ENCODE peak calls at places on chromosomes 1 and 21, in seven cellular contexts. One of them, this sample, is unnamed. For H3K4me1, the result is how much of the 10 kb centered on the place peaks cover.

GRCh38 chr1:175742790-175743459 is 470 bp downstream of the TNR start:
- DNase-seq in pancreas: peak
- DNase-seq in colonic mucosa: no peak
- DNase-seq in A549: no peak
- DNase-seq in IMR-90: peak
- DNase-seq in mesendoderm: peak
- DNase-seq in PC-9: no peak
- DNase-seq in this sample: peak

GRCh38 chr1:32068891-32069590 is 3.7 kb upstream of the TMEM39B start:
- DNase-seq in pancreas: no peak
- DNase-seq in colonic mucosa: no peak
- DNase-seq in A549: no peak
- DNase-seq in IMR-90: peak
- DNase-seq in mesendoderm: peak
- DNase-seq in PC-9: no peak
- DNase-seq in this sample: no peak

GRCh38 chr1:21594495-21594894 is 74.7 kb downstream of the RAP1GAP start:
- DNase-seq in pancreas: no peak
- DNase-seq in colonic mucosa: no peak
- DNase-seq in A549: no peak
- DNase-seq in IMR-90: no peak
- DNase-seq in mesendoderm: peak
- DNase-seq in PC-9: peak
- DNase-seq in this sample: no peak

GRCh38 chr1:237759371-237759770 is 131.4 kb downstream of the ZP4 start:
- DNase-seq in pancreas: no peak
- DNase-seq in colonic mucosa: no peak
- DNase-seq in A549: no peak
- DNase-seq in IMR-90: no peak
- DNase-seq in mesendoderm: no peak
- DNase-seq in PC-9: no peak
- DNase-seq in this sample: peak

GRCh38 chr1:229349463-229350385 is 6.9 kb upstream of the CCSAP start:
- DNase-seq in pancreas: no peak
- DNase-seq in colonic mucosa: no peak
- DNase-seq in A549: no peak
- DNase-seq in IMR-90: no peak
- DNase-seq in mesendoderm: no peak
- DNase-seq in PC-9: no peak
- DNase-seq in this sample: no peak

GRCh38 chr1:81920245-81920740 is 119.6 kb downstream of the ADGRL2 start:
- DNase-seq in pancreas: no peak
- DNase-seq in colonic mucosa: no peak
- DNase-seq in A549: no peak
- DNase-seq in IMR-90: peak
- DNase-seq in mesendoderm: peak
- DNase-seq in PC-9: no peak
- DNase-seq in this sample: no peak

GRCh38 chr1:100613817-100614559 is 76.0 kb downstream of the GPR88 start:
- DNase-seq in pancreas: no peak
- DNase-seq in colonic mucosa: no peak
- DNase-seq in A549: no peak
- DNase-seq in IMR-90: no peak
- DNase-seq in mesendoderm: no peak
- DNase-seq in PC-9: no peak
- DNase-seq in this sample: no peak

GRCh38 chr1:182235952-182236650 is 155.5 kb downstream of the GLUL start:
- DNase-seq in pancreas: no peak
- DNase-seq in colonic mucosa: peak
- DNase-seq in A549: no peak
- DNase-seq in IMR-90: peak
- DNase-seq in mesendoderm: no peak
- DNase-seq in PC-9: peak
- DNase-seq in this sample: peak

GRCh38 chr1:234612352-234613127 is 2.6 kb upstream of the IRF2BP2 start:
- DNase-seq in pancreas: peak
- DNase-seq in colonic mucosa: peak
- DNase-seq in A549: peak
- DNase-seq in IMR-90: peak
- DNase-seq in mesendoderm: peak
- DNase-seq in PC-9: peak
- DNase-seq in this sample: peak

GRCh38 chr1:183241446-183241845 is 55.4 kb downstream of the LAMC2 start:
- DNase-seq in pancreas: no peak
- DNase-seq in colonic mucosa: no peak
- DNase-seq in A549: no peak
- DNase-seq in IMR-90: no peak
- DNase-seq in mesendoderm: no peak
- DNase-seq in PC-9: no peak
- DNase-seq in this sample: no peak

GRCh38 chr1:222288056-222288455 is 259.8 kb downstream of the HHIPL2 start:
- DNase-seq in pancreas: no peak
- DNase-seq in colonic mucosa: no peak
- DNase-seq in A549: no peak
- DNase-seq in IMR-90: peak
- DNase-seq in mesendoderm: peak
- DNase-seq in PC-9: peak
- DNase-seq in this sample: no peak

GRCh38 chr1:42381424-42381673 is 757 bp downstream of the RIMKLA start:
- DNase-seq in pancreas: no peak
- DNase-seq in colonic mucosa: no peak
- DNase-seq in A549: no peak
- DNase-seq in IMR-90: no peak
- DNase-seq in mesendoderm: no peak
- DNase-seq in PC-9: no peak
- DNase-seq in this sample: no peak

GRCh38 chr1:202571719-202572339 is 138.4 kb downstream of the SYT2 start:
- DNase-seq in pancreas: peak
- DNase-seq in colonic mucosa: peak
- DNase-seq in A549: peak
- DNase-seq in IMR-90: peak
- DNase-seq in mesendoderm: peak
- DNase-seq in PC-9: no peak
- DNase-seq in this sample: peak

GRCh38 chr21:38664315-38664714 is 141.4 kb upstream of the ETS2 start:
- DNase-seq in pancreas: no peak
- DNase-seq in colonic mucosa: no peak
- DNase-seq in A549: no peak
- DNase-seq in IMR-90: no peak
- DNase-seq in mesendoderm: peak
- DNase-seq in PC-9: no peak
- DNase-seq in this sample: no peak

GRCh38 chr1:247373721-247374141 is 42.1 kb upstream of the ZNF496 start:
- DNase-seq in pancreas: peak
- DNase-seq in colonic mucosa: peak
- DNase-seq in A549: no peak
- DNase-seq in IMR-90: peak
- DNase-seq in mesendoderm: peak
- DNase-seq in PC-9: no peak
- DNase-seq in this sample: peak

GRCh38 chr1:45922374-45922773 is 119.0 kb downstream of the MAST2 start:
- DNase-seq in pancreas: no peak
- DNase-seq in colonic mucosa: no peak
- DNase-seq in A549: no peak
- DNase-seq in IMR-90: no peak
- DNase-seq in mesendoderm: no peak
- DNase-seq in PC-9: no peak
- DNase-seq in this sample: no peak

GRCh38 chr1:205317311-205317917 is 4.1 kb downstream of the NUAK2 start:
- DNase-seq in pancreas: peak
- DNase-seq in colonic mucosa: peak
- DNase-seq in A549: no peak
- DNase-seq in IMR-90: no peak
- DNase-seq in mesendoderm: no peak
- DNase-seq in PC-9: peak
- DNase-seq in this sample: peak

GRCh38 chr1:108636876-108637275 is 24.0 kb downstream of the HENMT1 start:
- DNase-seq in pancreas: no peak
- DNase-seq in colonic mucosa: no peak
- DNase-seq in A549: no peak
- DNase-seq in IMR-90: no peak
- DNase-seq in mesendoderm: no peak
- DNase-seq in PC-9: no peak
- DNase-seq in this sample: no peak

GRCh38 chr1:28200234-28200873 is 23.9 kb upstream of the PTAFR start:
- DNase-seq in pancreas: no peak
- DNase-seq in colonic mucosa: no peak
- DNase-seq in A549: no peak
- DNase-seq in IMR-90: no peak
- DNase-seq in mesendoderm: no peak
- DNase-seq in PC-9: no peak
- DNase-seq in this sample: no peak

GRCh38 chr1:2134232-2134603 is 60.4 kb downstream of the FAAP20 start:
- DNase-seq in pancreas: no peak
- DNase-seq in colonic mucosa: no peak
- DNase-seq in A549: no peak
- DNase-seq in IMR-90: no peak
- DNase-seq in mesendoderm: no peak
- DNase-seq in PC-9: no peak
- DNase-seq in this sample: no peak

GRCh38 chr1:2130871-2131289 is 63.7 kb downstream of the FAAP20 start:
- DNase-seq in pancreas: no peak
- DNase-seq in colonic mucosa: no peak
- DNase-seq in A549: no peak
- DNase-seq in IMR-90: no peak
- DNase-seq in mesendoderm: no peak
- DNase-seq in PC-9: no peak
- DNase-seq in this sample: no peak

GRCh38 chr1:2133879-2134215 is 60.7 kb downstream of the FAAP20 start:
- DNase-seq in pancreas: no peak
- DNase-seq in colonic mucosa: no peak
- DNase-seq in A549: no peak
- DNase-seq in IMR-90: no peak
- DNase-seq in mesendoderm: no peak
- DNase-seq in PC-9: no peak
- DNase-seq in this sample: no peak

GRCh38 chr1:2133039-2133878 is 61.3 kb downstream of the FAAP20 start:
- DNase-seq in pancreas: peak
- DNase-seq in colonic mucosa: peak
- DNase-seq in A549: peak
- DNase-seq in IMR-90: peak
- DNase-seq in mesendoderm: peak
- DNase-seq in PC-9: peak
- DNase-seq in this sample: peak

GRCh38 chr1:2132222-2133038 is 62.1 kb downstream of the FAAP20 start:
- DNase-seq in pancreas: no peak
- DNase-seq in colonic mucosa: no peak
- DNase-seq in A549: no peak
- DNase-seq in IMR-90: peak
- DNase-seq in mesendoderm: peak
- DNase-seq in PC-9: peak
- DNase-seq in this sample: no peak
- H3K4me1 ChIP-seq in pancreas: under half
- H3K4me1 ChIP-seq in colonic mucosa: under half
- H3K4me1 ChIP-seq in A549: under half
- H3K4me1 ChIP-seq in IMR-90: under half
- H3K4me1 ChIP-seq in mesendoderm: under half
- H3K4me1 ChIP-seq in PC-9: under half
- H3K4me1 ChIP-seq in this sample: under half

GRCh38 chr1:22709891-22710687 is 550 bp upstream of the EPHB2 start:
- DNase-seq in pancreas: peak
- DNase-seq in colonic mucosa: peak
- DNase-seq in A549: peak
- DNase-seq in IMR-90: peak
- DNase-seq in mesendoderm: peak
- DNase-seq in PC-9: no peak
- DNase-seq in this sample: no peak

GRCh38 chr1:22711071-22711470 is 432 bp downstream of the EPHB2 start:
- DNase-seq in pancreas: peak
- DNase-seq in colonic mucosa: no peak
- DNase-seq in A549: no peak
- DNase-seq in IMR-90: no peak
- DNase-seq in mesendoderm: no peak
- DNase-seq in PC-9: no peak
- DNase-seq in this sample: no peak

GRCh38 chr1:22710688-22711024 is at the start of gene EPHB2:
- DNase-seq in pancreas: peak
- DNase-seq in colonic mucosa: peak
- DNase-seq in A549: peak
- DNase-seq in IMR-90: peak
- DNase-seq in mesendoderm: no peak
- DNase-seq in PC-9: no peak
- DNase-seq in this sample: peak

GRCh38 chr1:22712502-22713271 is 2.0 kb downstream of the EPHB2 start:
- DNase-seq in pancreas: no peak
- DNase-seq in colonic mucosa: no peak
- DNase-seq in A549: no peak
- DNase-seq in IMR-90: peak
- DNase-seq in mesendoderm: no peak
- DNase-seq in PC-9: no peak
- DNase-seq in this sample: peak

GRCh38 chr1:22711591-22712501 is 1.2 kb downstream of the EPHB2 start:
- DNase-seq in pancreas: peak
- DNase-seq in colonic mucosa: peak
- DNase-seq in A549: no peak
- DNase-seq in IMR-90: peak
- DNase-seq in mesendoderm: no peak
- DNase-seq in PC-9: no peak
- DNase-seq in this sample: peak
- H3K4me3 ChIP-seq in pancreas: peak
- H3K4me3 ChIP-seq in colonic mucosa: peak
- H3K4me3 ChIP-seq in A549: peak
- H3K4me3 ChIP-seq in IMR-90: peak
- H3K4me3 ChIP-seq in mesendoderm: no peak
- H3K4me3 ChIP-seq in PC-9: peak
- H3K4me3 ChIP-seq in this sample: peak

GRCh38 chr1:41365772-41366427 is 4.7 kb downstream of the FOXO6 start:
- DNase-seq in pancreas: no peak
- DNase-seq in colonic mucosa: peak
- DNase-seq in A549: no peak
- DNase-seq in IMR-90: no peak
- DNase-seq in mesendoderm: peak
- DNase-seq in PC-9: no peak
- DNase-seq in this sample: no peak
- H3K4me1 ChIP-seq in pancreas: under half
- H3K4me1 ChIP-seq in colonic mucosa: under half
- H3K4me1 ChIP-seq in A549: under half
- H3K4me1 ChIP-seq in IMR-90: under half
- H3K4me1 ChIP-seq in mesendoderm: under half
- H3K4me1 ChIP-seq in PC-9: under half
- H3K4me1 ChIP-seq in this sample: under half

DNA sequence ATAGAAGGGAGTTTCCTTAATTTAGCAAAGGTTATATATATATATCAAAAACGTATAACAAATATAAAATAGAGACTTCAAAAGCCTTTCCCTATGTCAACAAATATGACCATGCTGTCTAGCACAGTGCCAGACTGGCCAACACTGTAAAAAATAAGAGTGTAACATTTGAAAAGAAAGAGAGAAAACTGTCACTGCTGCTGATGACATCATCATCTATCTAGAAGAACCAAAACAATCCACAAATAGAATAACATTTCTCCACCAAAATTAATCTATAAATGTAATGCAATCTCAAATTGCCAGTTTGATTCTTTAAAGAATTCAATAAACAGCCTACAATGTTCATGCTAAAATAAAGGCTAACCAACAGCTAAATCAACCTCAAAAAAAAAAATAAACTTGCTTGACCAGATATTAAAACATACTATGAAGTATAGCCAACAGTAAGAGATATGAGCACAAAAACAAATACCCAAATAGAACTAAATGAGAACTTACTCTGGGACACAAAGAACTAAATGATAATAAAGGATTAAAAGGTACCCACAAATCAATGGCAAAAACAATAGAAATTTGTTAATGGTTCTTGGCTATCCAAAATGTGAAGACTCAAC is 50.2 kb downstream of the ENAH start:
- DNase-seq in pancreas: no peak
- DNase-seq in colonic mucosa: no peak
- DNase-seq in A549: no peak
- DNase-seq in IMR-90: no peak
- DNase-seq in mesendoderm: no peak
- DNase-seq in PC-9: no peak
- DNase-seq in this sample: no peak
- H3K4me3 ChIP-seq in pancreas: no peak
- H3K4me3 ChIP-seq in colonic mucosa: no peak
- H3K4me3 ChIP-seq in A549: no peak
- H3K4me3 ChIP-seq in IMR-90: no peak
- H3K4me3 ChIP-seq in mesendoderm: no peak
- H3K4me3 ChIP-seq in PC-9: no peak
- H3K4me3 ChIP-seq in this sample: no peak

This sample was measured in small intestine.